ENCODE peak calls at places on chromosomes 6 and 20, in six cellular contexts. F is IMR-90, P is GM20000, K is ELR, T is OCI-LY7, L is EL. N is an unnamed sample.

GRCh38 chr6:137357263-137357947 is 136.8 kb downstream of the OLIG3 start:
- DNase-seq in F (no peak), T (no peak), L (no peak), P (no peak), K (no peak), N (no peak)

GRCh38 chr20:8250539-8251200 is 118.6 kb downstream of the PLCB1 start:
- DNase-seq in L (no peak), P (no peak), F (no peak), T (no peak), K (no peak), N (no peak)

GRCh38 chr6:93829009-93829408 is 409.6 kb upstream of the EPHA7 start:
- DNase-seq in T (no peak), L (no peak), F (no peak), K (no peak), P (no peak), N (no peak)

GRCh38 chr20:60648556-60648955 is 603.5 kb upstream of the CDH4 start:
- DNase-seq in T (no peak), K (no peak), P (no peak), F (no peak), L (no peak), N (no peak)

GRCh38 chr6:153084393-153084792 is 46.7 kb downstream of the RGS17 start:
- DNase-seq in F (peak), K (peak), P (no peak), L (peak), T (no peak), N (no peak)

GRCh38 chr6:53578371-53578770 is 33.5 kb upstream of the GCLC start:
- DNase-seq in P (no peak), T (no peak), F (no peak), L (no peak), K (no peak), N (no peak)

GRCh38 chr20:4563534-4563933 is 158.2 kb upstream of the PRND start:
- DNase-seq in K (peak), T (no peak), P (no peak), F (peak), L (peak), N (no peak)

GRCh38 chr20:38304845-38305447 is 990 bp downstream of the BPI start:
- DNase-seq in K (peak), T (peak), L (peak), P (peak), F (peak), N (no peak)

GRCh38 chr20:6636209-6637159 is 131.0 kb upstream of the BMP2 start:
- DNase-seq in K (peak), P (no peak), L (peak), T (peak), F (peak), N (peak)

GRCh38 chr6:168097621-168098430 is 18.8 kb upstream of the FRMD1 start:
- DNase-seq in T (no peak), P (no peak), K (no peak), F (no peak), L (no peak), N (no peak)